ENCODE peak calls at places on chromosomes 1 and 21, in seven cellular contexts. R, M, G, W, K, A and C are unnamed samples.
A peak's percentile ranks its signal among the peaks of the same experiment; 100 is the strongest.

GRCh38 chr1:201499795-201500669 is 6.9 kb downstream of the CSRP1 start:
- DNase-seq in R (no peak), M (no peak), G (no peak), W (no peak), K (no peak), A (peak; percentile 72), C (no peak)

GRCh38 chr1:228795578-228795977 is 60.3 kb downstream of the RHOU start:
- DNase-seq in R (peak; percentile 35), M (no peak), G (no peak), W (no peak), K (no peak), A (no peak), C (no peak)

GRCh38 chr1:16075337-16076002 is 2.0 kb upstream of the FAM131C start:
- DNase-seq in R (peak; percentile 46), M (no peak), G (no peak), W (no peak), K (peak; percentile 68), A (peak; percentile 87), C (peak; percentile 25)

GRCh38 chr1:22048351-22049192 is 3.9 kb upstream of the CDC42 start:
- DNase-seq in R (peak; percentile 21), M (no peak), G (no peak), W (peak; percentile 20), K (no peak), A (peak; percentile 44), C (no peak)

GRCh38 chr1:14083277-14083676 is 383.3 kb downstream of the PRDM2 start:
- DNase-seq in R (no peak), M (no peak), G (no peak), W (no peak), K (no peak), A (no peak), C (no peak)

GRCh38 chr1:9824702-9825089 is 931 bp upstream of the CLSTN1 start:
- DNase-seq in R (no peak), M (no peak), G (no peak), W (no peak), K (no peak), A (no peak), C (no peak)

GRCh38 chr1:201264072-201264471 is 19.2 kb upstream of the PKP1 start:
- DNase-seq in R (no peak), M (no peak), G (no peak), W (no peak), K (no peak), A (no peak), C (no peak)

GRCh38 chr1:32221581-32221979 is 573 bp downstream of the TMEM234 start:
- DNase-seq in R (no peak), M (no peak), G (no peak), W (no peak), K (no peak), A (no peak), C (no peak)

GRCh38 chr1:236861560-236862230 is 66.6 kb downstream of the MTR start:
- DNase-seq in R (no peak), M (no peak), G (no peak), W (no peak), K (no peak), A (peak; percentile 39), C (no peak)

GRCh38 chr21:31618696-31619430 is 40.6 kb upstream of the SOD1 start:
- DNase-seq in R (no peak), M (no peak), G (no peak), W (no peak), K (no peak), A (no peak), C (no peak)

GRCh38 chr1:223811634-223812101 is 34.1 kb downstream of the TP53BP2 start:
- DNase-seq in R (peak; percentile 30), M (no peak), G (no peak), W (no peak), K (no peak), A (peak; percentile 63), C (peak; percentile 16)

GRCh38 chr1:23585321-23586022 is 26.2 kb upstream of the ID3 start:
- DNase-seq in R (peak; percentile 90), M (no peak), G (no peak), W (no peak), K (peak; percentile 86), A (peak; percentile 92), C (peak; percentile 95)

GRCh38 chr1:243672675-243673074 is 177.4 kb downstream of the AKT3 start:
- DNase-seq in R (no peak), M (no peak), G (no peak), W (no peak), K (no peak), A (no peak), C (no peak)

GRCh38 chr1:86155807-86156561 is 588 bp downstream of the COL24A1 start:
- DNase-seq in R (peak; percentile 27), M (peak; percentile 30), G (no peak), W (no peak), K (no peak), A (peak; percentile 75), C (no peak)

GRCh38 chr1:36869054-36869453 is 165.3 kb downstream of the GRIK3 start:
- DNase-seq in R (no peak), M (no peak), G (no peak), W (no peak), K (no peak), A (peak; percentile 1), C (no peak)

GRCh38 chr1:167821356-167821685 is 92.6 kb downstream of the ADCY10 start:
- DNase-seq in R (no peak), M (no peak), G (no peak), W (no peak), K (no peak), A (no peak), C (no peak)

GRCh38 chr1:36889478-36889845 is 144.9 kb downstream of the GRIK3 start:
- DNase-seq in R (no peak), M (no peak), G (no peak), W (no peak), K (no peak), A (no peak), C (no peak)

GRCh38 chr1:213507472-213508223 is 456.6 kb downstream of the RPS6KC1 start:
- DNase-seq in R (no peak), M (no peak), G (no peak), W (no peak), K (no peak), A (no peak), C (no peak)

GRCh38 chr1:3236361-3236760 is 167.4 kb downstream of the PRDM16 start:
- DNase-seq in R (no peak), M (no peak), G (no peak), W (no peak), K (no peak), A (no peak), C (no peak)

GRCh38 chr1:8015036-8015808 is 10.9 kb downstream of the ERRFI1 start:
- DNase-seq in R (peak; percentile 81), M (peak; percentile 61), G (no peak), W (peak; percentile 62), K (peak; percentile 70), A (peak; percentile 90), C (peak; percentile 73)